ENCODE peak calls at places on chromosomes 3 and 15, in five cellular contexts. One of them, this sample, is unnamed.

GRCh38 chr15:80991446-80991845 is 1.8 kb upstream of the MESD start:
- DNase-seq in lower lobe of right lung: no peak
- DNase-seq in RWPE1: no peak
- DNase-seq in GM20000: no peak
- DNase-seq in tibial artery: peak
- DNase-seq in this sample: no peak

GRCh38 chr3:186079925-186080324 is 29.0 kb downstream of the ETV5 start:
- DNase-seq in tibial artery: no peak
- DNase-seq in lower lobe of right lung: no peak
- DNase-seq in RWPE1: no peak
- DNase-seq in GM20000: no peak
- DNase-seq in this sample: no peak

GRCh38 chr3:12964713-12965612 is 108.3 kb downstream of the IQSEC1 start:
- DNase-seq in lower lobe of right lung: no peak
- DNase-seq in GM20000: no peak
- DNase-seq in tibial artery: no peak
- DNase-seq in RWPE1: no peak
- DNase-seq in this sample: no peak

GRCh38 chr3:45078910-45079522 is 52.9 kb downstream of the CLEC3B start:
- DNase-seq in GM20000: no peak
- DNase-seq in RWPE1: no peak
- DNase-seq in lower lobe of right lung: no peak
- DNase-seq in tibial artery: no peak
- DNase-seq in this sample: no peak

GRCh38 chr15:69643476-69643875 is 190.9 kb downstream of the RPLP1 start:
- DNase-seq in tibial artery: no peak
- DNase-seq in RWPE1: no peak
- DNase-seq in lower lobe of right lung: no peak
- DNase-seq in GM20000: no peak
- DNase-seq in this sample: no peak

GRCh38 chr3:50238549-50239026 is 2.6 kb downstream of the GNAI2 start:
- DNase-seq in tibial artery: peak
- DNase-seq in lower lobe of right lung: peak
- DNase-seq in RWPE1: no peak
- DNase-seq in GM20000: no peak
- DNase-seq in this sample: no peak

GRCh38 chr3:138861755-138862333 is 27.1 kb upstream of the PIK3CB start:
- DNase-seq in GM20000: no peak
- DNase-seq in RWPE1: no peak
- DNase-seq in lower lobe of right lung: no peak
- DNase-seq in tibial artery: no peak
- DNase-seq in this sample: peak

GRCh38 chr15:45185903-45186770 is 1.6 kb downstream of the SHF start:
- DNase-seq in GM20000: no peak
- DNase-seq in tibial artery: no peak
- DNase-seq in RWPE1: no peak
- DNase-seq in lower lobe of right lung: no peak
- DNase-seq in this sample: no peak

GRCh38 chr3:14803981-14804834 is 14.6 kb upstream of the FGD5 start:
- DNase-seq in tibial artery: no peak
- DNase-seq in GM20000: no peak
- DNase-seq in RWPE1: no peak
- DNase-seq in lower lobe of right lung: no peak
- DNase-seq in this sample: peak

GRCh38 chr15:30001592-30001991 is 81.2 kb upstream of the GOLGA8J start:
- DNase-seq in lower lobe of right lung: no peak
- DNase-seq in RWPE1: no peak
- DNase-seq in GM20000: no peak
- DNase-seq in tibial artery: no peak
- DNase-seq in this sample: no peak

GRCh38 chr15:83285979-83286553 is 1.6 kb upstream of the BNC1 start:
- DNase-seq in RWPE1: peak
- DNase-seq in lower lobe of right lung: no peak
- DNase-seq in GM20000: no peak
- DNase-seq in tibial artery: no peak
- DNase-seq in this sample: no peak

GRCh38 chr3:25428003-25428861 is at the start of gene RARB:
- DNase-seq in GM20000: peak
- DNase-seq in tibial artery: peak
- DNase-seq in RWPE1: peak
- DNase-seq in lower lobe of right lung: peak
- DNase-seq in this sample: no peak

GRCh38 chr15:96324192-96324895 is 6.2 kb upstream of the NR2F2 start:
- DNase-seq in GM20000: peak
- DNase-seq in lower lobe of right lung: no peak
- DNase-seq in tibial artery: peak
- DNase-seq in RWPE1: no peak
- DNase-seq in this sample: no peak

GRCh38 chr3:123371426-123371825 is 77.5 kb downstream of the ADCY5 start:
- DNase-seq in GM20000: no peak
- DNase-seq in RWPE1: no peak
- DNase-seq in tibial artery: no peak
- DNase-seq in lower lobe of right lung: no peak
- DNase-seq in this sample: no peak

GRCh38 chr15:70345251-70346019 is 247.7 kb upstream of the TLE3 start:
- DNase-seq in lower lobe of right lung: no peak
- DNase-seq in tibial artery: no peak
- DNase-seq in RWPE1: no peak
- DNase-seq in GM20000: no peak
- DNase-seq in this sample: no peak

GRCh38 chr3:46990573-46991374 is 11.3 kb downstream of the NBEAL2 start:
- DNase-seq in tibial artery: no peak
- DNase-seq in lower lobe of right lung: peak
- DNase-seq in RWPE1: no peak
- DNase-seq in GM20000: no peak
- DNase-seq in this sample: no peak

GRCh38 chr3:52849656-52850055 is 14.8 kb upstream of the MUSTN1 start:
- DNase-seq in lower lobe of right lung: no peak
- DNase-seq in tibial artery: peak
- DNase-seq in GM20000: no peak
- DNase-seq in RWPE1: no peak
- DNase-seq in this sample: no peak

GRCh38 chr3:52854013-52854412 is 19.2 kb upstream of the MUSTN1 start:
- DNase-seq in GM20000: no peak
- DNase-seq in tibial artery: no peak
- DNase-seq in RWPE1: no peak
- DNase-seq in lower lobe of right lung: no peak
- DNase-seq in this sample: no peak

GRCh38 chr3:52848617-52849016 is 13.8 kb upstream of the MUSTN1 start:
- DNase-seq in lower lobe of right lung: no peak
- DNase-seq in GM20000: no peak
- DNase-seq in tibial artery: peak
- DNase-seq in RWPE1: no peak
- DNase-seq in this sample: no peak

GRCh38 chr3:52852419-52852818 is 17.6 kb upstream of the MUSTN1 start:
- DNase-seq in tibial artery: no peak
- DNase-seq in GM20000: no peak
- DNase-seq in lower lobe of right lung: no peak
- DNase-seq in RWPE1: no peak
- DNase-seq in this sample: no peak

DNA sequence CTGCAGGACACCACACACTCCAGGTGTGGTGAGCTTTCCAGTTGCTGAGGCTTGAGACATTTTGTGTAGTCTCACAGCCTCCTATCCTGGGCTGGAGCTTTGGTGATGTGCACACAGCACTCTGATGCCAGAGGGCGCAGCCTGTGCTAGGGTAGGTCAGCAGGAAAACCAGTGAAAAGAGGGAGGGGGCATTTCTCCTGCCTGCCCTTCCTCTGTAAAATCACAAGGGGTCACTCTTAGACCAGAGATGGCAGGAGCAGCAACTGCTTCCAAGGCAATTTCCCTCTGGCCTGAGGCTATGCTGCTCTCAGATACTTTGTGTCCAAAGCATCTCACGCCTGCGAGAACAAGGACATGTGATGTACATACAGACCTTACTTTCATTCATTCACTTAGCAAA is 16.5 kb upstream of the MUSTN1 start:
- DNase-seq in RWPE1: peak
- DNase-seq in lower lobe of right lung: no peak
- DNase-seq in tibial artery: peak
- DNase-seq in GM20000: peak
- DNase-seq in this sample: no peak
- TF ChIP-seq CTCF in RWPE1: no peak
- TF ChIP-seq CTCF in lower lobe of right lung: peak
- TF ChIP-seq CTCF in tibial artery: peak
- TF ChIP-seq CTCF in GM20000: peak
- TF ChIP-seq CTCF in this sample: peak

DNA sequence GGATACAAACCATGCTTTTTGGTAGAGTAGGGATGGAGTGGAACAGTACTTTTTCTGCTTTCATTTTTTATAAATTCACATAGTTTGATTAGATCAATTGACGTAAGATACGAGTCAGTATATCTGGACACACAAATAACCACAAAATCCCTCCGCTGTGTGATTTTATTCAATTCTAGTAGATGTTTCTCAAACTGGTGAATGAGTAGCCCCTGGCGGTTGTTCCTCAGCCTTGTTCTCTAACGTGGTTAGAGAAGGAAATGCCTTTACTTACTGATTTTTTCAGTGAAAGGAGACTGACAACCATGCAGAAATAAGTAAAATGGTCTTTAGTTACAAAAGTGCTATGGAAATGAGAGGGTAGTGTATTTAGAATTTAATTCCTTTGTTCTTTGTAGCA is 161.0 kb downstream of the TCF12 start:
- DNase-seq in GM20000: no peak
- DNase-seq in RWPE1: no peak
- DNase-seq in tibial artery: no peak
- DNase-seq in lower lobe of right lung: no peak
- DNase-seq in this sample: no peak
- TF ChIP-seq CTCF in GM20000: peak
- TF ChIP-seq CTCF in RWPE1: no peak
- TF ChIP-seq CTCF in tibial artery: no peak
- TF ChIP-seq CTCF in lower lobe of right lung: no peak
- TF ChIP-seq CTCF in this sample: peak

GRCh38 chr3:83523470-83524073 is 1435.2 kb upstream of the CADM2 start:
- DNase-seq in RWPE1: peak
- DNase-seq in lower lobe of right lung: no peak
- DNase-seq in GM20000: peak
- DNase-seq in tibial artery: no peak
- DNase-seq in this sample: no peak
- TF ChIP-seq CTCF in RWPE1: peak
- TF ChIP-seq CTCF in lower lobe of right lung: peak
- TF ChIP-seq CTCF in GM20000: peak
- TF ChIP-seq CTCF in tibial artery: peak
- TF ChIP-seq CTCF in this sample: peak

GRCh38 chr15:51367322-51367976 is 26.0 kb downstream of the GLDN start:
- DNase-seq in RWPE1: no peak
- DNase-seq in GM20000: no peak
- DNase-seq in lower lobe of right lung: no peak
- DNase-seq in tibial artery: no peak
- DNase-seq in this sample: no peak

GRCh38 chr15:51366071-51366470 is 24.6 kb downstream of the GLDN start:
- DNase-seq in RWPE1: no peak
- DNase-seq in tibial artery: no peak
- DNase-seq in GM20000: no peak
- DNase-seq in lower lobe of right lung: no peak
- DNase-seq in this sample: no peak

GRCh38 chr15:51368307-51368706 is 26.9 kb downstream of the GLDN start:
- DNase-seq in lower lobe of right lung: no peak
- DNase-seq in GM20000: no peak
- DNase-seq in tibial artery: no peak
- DNase-seq in RWPE1: no peak
- DNase-seq in this sample: no peak

GRCh38 chr15:51365417-51365816 is 24.0 kb downstream of the GLDN start:
- DNase-seq in tibial artery: no peak
- DNase-seq in lower lobe of right lung: no peak
- DNase-seq in GM20000: no peak
- DNase-seq in RWPE1: no peak
- DNase-seq in this sample: no peak

DNA sequence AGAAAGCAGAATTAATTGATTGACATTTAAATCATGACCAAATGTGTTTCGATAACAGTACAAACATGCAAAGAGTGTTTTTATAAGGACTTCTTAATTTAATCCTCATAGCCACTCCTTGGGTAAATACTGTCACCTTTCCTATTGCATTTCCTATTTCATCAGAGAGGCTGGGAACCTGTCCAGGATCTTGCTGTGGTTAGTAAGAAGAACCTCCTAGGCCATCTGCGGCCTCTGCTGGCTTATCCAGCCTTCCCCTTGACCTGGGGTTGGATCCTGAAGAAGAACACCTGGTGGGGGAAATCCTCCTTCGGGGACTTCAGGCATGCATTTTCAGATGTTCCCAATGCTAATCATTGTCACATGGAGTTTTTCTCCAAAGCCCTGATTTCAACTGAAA is 25.5 kb downstream of the GLDN start:
- DNase-seq in RWPE1: peak
- DNase-seq in GM20000: no peak
- DNase-seq in tibial artery: peak
- DNase-seq in lower lobe of right lung: no peak
- DNase-seq in this sample: no peak
- TF ChIP-seq CTCF in RWPE1: no peak
- TF ChIP-seq CTCF in GM20000: no peak
- TF ChIP-seq CTCF in tibial artery: no peak
- TF ChIP-seq CTCF in lower lobe of right lung: no peak
- TF ChIP-seq CTCF in this sample: no peak

This sample was measured in chondrocyte.